ENCODE peak calls at places on chromosomes 1 and 21, in ten cellular contexts. F, X, Y, K, H, Z, M, E, A and J are unnamed samples.

GRCh38 chr1:39933956-39934941 is 20.7 kb upstream of the MFSD2A start:
- DNase-seq in F (peak), M (no peak), K (peak), Y (no peak), A (no peak), Z (peak), X (peak), E (peak), H (peak), J (no peak)

GRCh38 chr1:212853658-212854057 is 4.4 kb upstream of the FLVCR1 start:
- DNase-seq in H (no peak), X (peak), Y (no peak), E (no peak), A (no peak), M (no peak), K (no peak), Z (no peak), F (no peak), J (no peak)

GRCh38 chr1:108503062-108503740 is 53.1 kb downstream of the NBPF6 start:
- DNase-seq in H (no peak), X (peak), E (no peak), M (no peak), K (peak), A (no peak), Z (no peak), F (no peak), Y (peak), J (no peak)

GRCh38 chr1:2088434-2088833 is 38.2 kb downstream of the PRKCZ start:
- DNase-seq in E (no peak), M (no peak), X (peak), F (no peak), Z (no peak), H (peak), A (no peak), Y (no peak), K (peak), J (no peak)

GRCh38 chr1:2415801-2416208 is 3.4 kb upstream of the PEX10 start:
- DNase-seq in X (no peak), A (no peak), E (no peak), Y (no peak), H (no peak), F (peak), M (no peak), Z (no peak), K (no peak), J (no peak)

GRCh38 chr1:202964755-202965440 is 2.2 kb downstream of the CYB5R1 start:
- DNase-seq in X (no peak), A (peak), Y (no peak), K (no peak), Z (no peak), M (no peak), F (no peak), E (no peak), H (no peak), J (no peak)

GRCh38 chr21:39118061-39118460 is 65.2 kb downstream of the PSMG1 start:
- DNase-seq in A (no peak), E (no peak), Z (no peak), K (no peak), Y (no peak), M (no peak), H (peak), X (no peak), F (no peak), J (no peak)

GRCh38 chr1:24990796-24991195 is 60.7 kb upstream of the RUNX3 start:
- DNase-seq in X (no peak), K (no peak), H (no peak), E (no peak), Y (no peak), M (no peak), A (no peak), Z (no peak), F (peak), J (no peak)

GRCh38 chr1:164772635-164773034 is 213.7 kb downstream of the PBX1 start:
- DNase-seq in X (peak), Y (no peak), H (peak), E (no peak), A (peak), K (peak), F (no peak), M (no peak), Z (peak), J (no peak)

GRCh38 chr1:83060216-83060615 is 938.7 kb downstream of the TTLL7 start:
- DNase-seq in Y (peak), X (no peak), A (no peak), E (no peak), M (no peak), K (no peak), H (no peak), F (no peak), Z (no peak), J (no peak)

GRCh38 chr1:23661887-23662286 is 29.7 kb upstream of the RPL11 start:
- DNase-seq in F (no peak), M (no peak), K (no peak), Y (no peak), Z (no peak), E (no peak), H (no peak), X (no peak), A (no peak), J (no peak)

GRCh38 chr1:26132128-26132824 is 20.7 kb downstream of the PDIK1L start:
- DNase-seq in A (no peak), X (no peak), E (no peak), F (no peak), Y (no peak), H (no peak), K (no peak), Z (no peak), M (no peak), J (no peak)

GRCh38 chr1:70353641-70354331 is 736 bp downstream of the ANKRD13C start:
- DNase-seq in Y (no peak), M (no peak), F (peak), A (peak), X (peak), K (peak), E (peak), Z (no peak), H (no peak), J (no peak)

GRCh38 chr1:89464008-89464407 is 60.6 kb upstream of the LRRC8B start:
- DNase-seq in X (no peak), H (no peak), F (no peak), M (no peak), A (no peak), K (no peak), Z (no peak), Y (no peak), E (no peak), J (no peak)

GRCh38 chr1:226679853-226680516 is 59.1 kb downstream of the ITPKB start:
- DNase-seq in F (peak), M (no peak), Y (peak), E (peak), X (no peak), K (peak), H (peak), A (no peak), Z (peak), J (peak)

GRCh38 chr1:117284408-117285215 is 73.9 kb upstream of the VTCN1 start:
- DNase-seq in F (no peak), M (peak), Y (peak), A (peak), X (peak), H (no peak), E (no peak), K (peak), Z (no peak), J (no peak)

GRCh38 chr1:16888806-16889178 is 7.0 kb upstream of the RNU1-2 start:
- DNase-seq in X (no peak), A (no peak), Y (no peak), Z (peak), H (no peak), F (no peak), E (no peak), M (no peak), K (peak), J (no peak)

GRCh38 chr1:97567000-97567749 is 353.7 kb downstream of the DPYD start:
- DNase-seq in H (no peak), K (no peak), M (no peak), Z (no peak), X (no peak), E (no peak), F (no peak), A (no peak), Y (no peak), J (no peak)

GRCh38 chr21:39911286-39911685 is 44.0 kb downstream of the PCP4 start:
- DNase-seq in E (no peak), K (no peak), F (no peak), H (no peak), M (no peak), Z (no peak), X (no peak), Y (no peak), A (peak), J (no peak)

GRCh38 chr1:100277866-100278265 is 11.8 kb downstream of the RTCA start:
- DNase-seq in X (no peak), A (no peak), Y (no peak), E (no peak), H (no peak), Z (no peak), K (no peak), F (no peak), M (no peak), J (no peak)

GRCh38 chr21:45037986-45038385 is 36.4 kb upstream of the ADARB1 start:
- DNase-seq in K (no peak), H (peak), F (no peak), X (no peak), E (no peak), A (no peak), M (no peak), Z (no peak), Y (no peak), J (no peak)

GRCh38 chr1:227774051-227774720 is 39.0 kb downstream of the SNAP47 start:
- DNase-seq in K (no peak), E (no peak), Z (no peak), F (peak), A (peak), M (no peak), X (no peak), Y (no peak), H (no peak), J (no peak)

GRCh38 chr1:170929835-170930554 is 5.3 kb upstream of the MROH9 start:
- DNase-seq in Y (peak), M (peak), H (no peak), F (no peak), E (peak), Z (peak), K (peak), A (peak), X (peak), J (no peak)

GRCh38 chr1:64421377-64421776 is 48.6 kb upstream of the CACHD1 start:
- DNase-seq in X (no peak), Y (no peak), Z (no peak), K (no peak), M (no peak), E (no peak), F (no peak), A (no peak), H (no peak), J (no peak)

GRCh38 chr1:40794915-40795715 is 11.5 kb downstream of the KCNQ4 start:
- DNase-seq in F (no peak), A (no peak), K (no peak), M (no peak), H (no peak), Z (no peak), Y (no peak), X (no peak), E (no peak), J (no peak)

GRCh38 chr1:109240158-109241152 is 8.9 kb upstream of the CELSR2 start:
- DNase-seq in X (no peak), E (no peak), K (peak), A (no peak), F (peak), Z (no peak), Y (no peak), M (no peak), H (peak), J (no peak)

GRCh38 chr1:99707535-99708142 is 58.8 kb downstream of the FRRS1 start:
- DNase-seq in H (peak), X (peak), A (peak), Y (peak), E (peak), M (peak), Z (peak), F (peak), K (peak), J (no peak)

GRCh38 chr1:222589462-222590302 is at the start of gene TAF1A:
- DNase-seq in A (peak), M (peak), H (peak), Y (peak), X (peak), K (peak), Z (peak), E (peak), F (peak), J (peak)

GRCh38 chr1:213127074-213127473 is 76.0 kb downstream of the RPS6KC1 start:
- DNase-seq in A (no peak), X (no peak), K (no peak), F (no peak), M (no peak), Z (no peak), H (no peak), E (no peak), Y (no peak), J (no peak)

GRCh38 chr1:172845371-172845770 is 186.5 kb downstream of the FASLG start:
- DNase-seq in A (no peak), K (no peak), E (no peak), F (no peak), Y (no peak), M (no peak), X (no peak), H (no peak), Z (no peak), J (no peak)

GRCh38 chr1:75594327-75594726 is 16.6 kb downstream of the SLC44A5 start:
- DNase-seq in E (no peak), F (no peak), Z (no peak), Y (no peak), M (no peak), A (no peak), X (no peak), H (no peak), K (no peak), J (no peak)

GRCh38 chr1:156616463-156616862 is 2.8 kb upstream of the HAPLN2 start:
- DNase-seq in X (peak), H (peak), M (no peak), Y (no peak), K (peak), Z (no peak), F (no peak), E (no peak), A (peak), J (no peak)

GRCh38 chr1:86156571-86157455 is at the start of gene COL24A1:
- DNase-seq in A (peak), Z (peak), F (peak), H (peak), X (no peak), K (peak), M (no peak), E (no peak), Y (peak), J (no peak)

GRCh38 chr1:39964552-39964951 is 9.6 kb downstream of the MFSD2A start:
- DNase-seq in M (no peak), F (no peak), A (no peak), K (no peak), Y (no peak), Z (no peak), X (no peak), E (no peak), H (no peak), J (no peak)

GRCh38 chr21:45862544-45863207 is 118.9 kb upstream of the COL6A1 start:
- DNase-seq in Y (no peak), X (no peak), K (no peak), E (no peak), A (no peak), H (no peak), Z (no peak), M (no peak), F (peak), J (no peak)

GRCh38 chr1:100883963-100884362 is 10.7 kb downstream of the EXTL2 start:
- DNase-seq in X (peak), Z (no peak), F (no peak), E (no peak), H (no peak), A (no peak), M (no peak), Y (no peak), K (peak), J (no peak)

GRCh38 chr1:63322248-63322943 is at the start of gene FOXD3:
- DNase-seq in A (peak), Z (no peak), E (no peak), H (peak), K (peak), F (peak), X (no peak), M (no peak), Y (peak), J (no peak)

GRCh38 chr1:207181838-207182237 is 77.8 kb downstream of the C4BPA start:
- DNase-seq in M (no peak), H (no peak), X (no peak), F (no peak), Y (no peak), A (no peak), K (no peak), Z (no peak), E (no peak), J (no peak)